ENCODE peak calls at places on chromosomes 16 and 17, in six cellular contexts. One of them, this sample, is unnamed.
A peak's percentile ranks its signal among the peaks of the same experiment; 100 is the strongest.

GRCh38 chr16:11546522-11547485 is 39.9 kb downstream of the LITAF start:
- DNase-seq in IMR-90: peak; percentile 85
- DNase-seq in lower leg skin: no peak
- DNase-seq in tibial nerve: no peak
- DNase-seq in GM23338: no peak
- DNase-seq in adrenal gland: no peak
- DNase-seq in this sample: peak; percentile 63

GRCh38 chr17:289409-289808 is 63.2 kb downstream of the RPH3AL start:
- DNase-seq in IMR-90: no peak
- DNase-seq in lower leg skin: peak; percentile 68
- DNase-seq in tibial nerve: peak; percentile 4
- DNase-seq in GM23338: no peak
- DNase-seq in adrenal gland: no peak
- DNase-seq in this sample: no peak

GRCh38 chr17:69335018-69335417 is 8.1 kb upstream of the ABCA5 start:
- DNase-seq in IMR-90: peak; percentile 60
- DNase-seq in lower leg skin: no peak
- DNase-seq in tibial nerve: no peak
- DNase-seq in GM23338: peak; percentile 75
- DNase-seq in adrenal gland: no peak
- DNase-seq in this sample: peak; percentile 8

GRCh38 chr16:28873543-28874201 is 4.6 kb upstream of the ATP2A1 start:
- DNase-seq in IMR-90: no peak
- DNase-seq in lower leg skin: no peak
- DNase-seq in tibial nerve: no peak
- DNase-seq in GM23338: peak; percentile 78
- DNase-seq in adrenal gland: no peak
- DNase-seq in this sample: no peak

GRCh38 chr17:10798332-10798749 is 5.6 kb downstream of the TMEM238L start:
- DNase-seq in IMR-90: no peak
- DNase-seq in lower leg skin: no peak
- DNase-seq in tibial nerve: no peak
- DNase-seq in GM23338: no peak
- DNase-seq in adrenal gland: no peak
- DNase-seq in this sample: no peak

GRCh38 chr16:47715442-47716054 is 254.4 kb downstream of the PHKB start:
- DNase-seq in IMR-90: no peak
- DNase-seq in lower leg skin: no peak
- DNase-seq in tibial nerve: no peak
- DNase-seq in GM23338: no peak
- DNase-seq in adrenal gland: no peak
- DNase-seq in this sample: no peak

GRCh38 chr17:50908860-50909764 is 43.0 kb upstream of the TOB1 start:
- DNase-seq in IMR-90: no peak
- DNase-seq in lower leg skin: peak; percentile 94
- DNase-seq in tibial nerve: peak; percentile 46
- DNase-seq in GM23338: peak; percentile 76
- DNase-seq in adrenal gland: peak; percentile 71
- DNase-seq in this sample: no peak

GRCh38 chr17:77286641-77287431 is 146.1 kb downstream of the SEC14L1 start:
- DNase-seq in IMR-90: peak; percentile 18
- DNase-seq in lower leg skin: peak; percentile 92
- DNase-seq in tibial nerve: no peak
- DNase-seq in GM23338: no peak
- DNase-seq in adrenal gland: peak; percentile 83
- DNase-seq in this sample: peak; percentile 50

GRCh38 chr16:56775162-56775561 is 45.2 kb downstream of the NUP93 start:
- DNase-seq in IMR-90: no peak
- DNase-seq in lower leg skin: no peak
- DNase-seq in tibial nerve: no peak
- DNase-seq in GM23338: no peak
- DNase-seq in adrenal gland: no peak
- DNase-seq in this sample: no peak

GRCh38 chr16:54143934-54144333 is 142.7 kb downstream of the IRX3 start:
- DNase-seq in IMR-90: no peak
- DNase-seq in lower leg skin: no peak
- DNase-seq in tibial nerve: no peak
- DNase-seq in GM23338: no peak
- DNase-seq in adrenal gland: no peak
- DNase-seq in this sample: no peak

GRCh38 chr17:75557075-75557851 is 30.3 kb upstream of the MYO15B start:
- DNase-seq in IMR-90: peak; percentile 17
- DNase-seq in lower leg skin: no peak
- DNase-seq in tibial nerve: no peak
- DNase-seq in GM23338: no peak
- DNase-seq in adrenal gland: peak; percentile 94
- DNase-seq in this sample: peak; percentile 77

GRCh38 chr17:82927661-82928601 is 88.1 kb upstream of the ZNF750 start:
- DNase-seq in IMR-90: no peak
- DNase-seq in lower leg skin: no peak
- DNase-seq in tibial nerve: no peak
- DNase-seq in GM23338: no peak
- DNase-seq in adrenal gland: no peak
- DNase-seq in this sample: no peak

GRCh38 chr16:66399031-66399430 is 28.1 kb upstream of the BEAN1 start:
- DNase-seq in IMR-90: peak; percentile 29
- DNase-seq in lower leg skin: peak; percentile 20
- DNase-seq in tibial nerve: no peak
- DNase-seq in GM23338: no peak
- DNase-seq in adrenal gland: no peak
- DNase-seq in this sample: peak; percentile 28

GRCh38 chr16:84999200-84999599 is 12.1 kb downstream of the ZDHHC7 start:
- DNase-seq in IMR-90: peak; percentile 56
- DNase-seq in lower leg skin: no peak
- DNase-seq in tibial nerve: no peak
- DNase-seq in GM23338: no peak
- DNase-seq in adrenal gland: no peak
- DNase-seq in this sample: no peak

GRCh38 chr16:12160815-12161550 is 184.4 kb downstream of the SNX29 start:
- DNase-seq in IMR-90: no peak
- DNase-seq in lower leg skin: no peak
- DNase-seq in tibial nerve: no peak
- DNase-seq in GM23338: no peak
- DNase-seq in adrenal gland: no peak
- DNase-seq in this sample: no peak

GRCh38 chr16:15775209-15775608 is 81.6 kb downstream of the MYH11 start:
- DNase-seq in IMR-90: peak; percentile 58
- DNase-seq in lower leg skin: no peak
- DNase-seq in tibial nerve: no peak
- DNase-seq in GM23338: peak; percentile 20
- DNase-seq in adrenal gland: no peak
- DNase-seq in this sample: peak; percentile 35

GRCh38 chr16:73093146-73094144 is 45.5 kb upstream of the ZFHX3 start:
- DNase-seq in IMR-90: peak; percentile 54
- DNase-seq in lower leg skin: no peak
- DNase-seq in tibial nerve: no peak
- DNase-seq in GM23338: no peak
- DNase-seq in adrenal gland: peak; percentile 54
- DNase-seq in this sample: no peak

GRCh38 chr17:48510761-48511604 is 19.8 kb downstream of the HOXB1 start:
- DNase-seq in IMR-90: peak; percentile 71
- DNase-seq in lower leg skin: peak; percentile 45
- DNase-seq in tibial nerve: no peak
- DNase-seq in GM23338: no peak
- DNase-seq in adrenal gland: no peak
- DNase-seq in this sample: no peak

GRCh38 chr17:46722662-46723285 is 95.7 kb downstream of the WNT3 start:
- DNase-seq in IMR-90: peak; percentile 49
- DNase-seq in lower leg skin: no peak
- DNase-seq in tibial nerve: no peak
- DNase-seq in GM23338: no peak
- DNase-seq in adrenal gland: no peak
- DNase-seq in this sample: peak; percentile 30

GRCh38 chr16:1429631-1430030 is 1.2 kb upstream of the PERCC1 start:
- DNase-seq in IMR-90: no peak
- DNase-seq in lower leg skin: no peak
- DNase-seq in tibial nerve: no peak
- DNase-seq in GM23338: no peak
- DNase-seq in adrenal gland: no peak
- DNase-seq in this sample: no peak

GRCh38 chr17:64081802-64082799 is 47.8 kb downstream of the ERN1 start:
- DNase-seq in IMR-90: peak; percentile 82
- DNase-seq in lower leg skin: no peak
- DNase-seq in tibial nerve: no peak
- DNase-seq in GM23338: no peak
- DNase-seq in adrenal gland: no peak
- DNase-seq in this sample: peak; percentile 65

GRCh38 chr17:69336996-69337395 is 10.1 kb upstream of the ABCA5 start:
- DNase-seq in IMR-90: no peak
- DNase-seq in lower leg skin: no peak
- DNase-seq in tibial nerve: no peak
- DNase-seq in GM23338: no peak
- DNase-seq in adrenal gland: no peak
- DNase-seq in this sample: no peak

GRCh38 chr17:27529230-27529796 is 73.1 kb downstream of the KSR1 start:
- DNase-seq in IMR-90: peak; percentile 76
- DNase-seq in lower leg skin: no peak
- DNase-seq in tibial nerve: no peak
- DNase-seq in GM23338: no peak
- DNase-seq in adrenal gland: no peak
- DNase-seq in this sample: no peak

GRCh38 chr17:19389386-19389785 is 2.4 kb upstream of the MFAP4 start:
- DNase-seq in IMR-90: no peak
- DNase-seq in lower leg skin: peak; percentile 72
- DNase-seq in tibial nerve: no peak
- DNase-seq in GM23338: no peak
- DNase-seq in adrenal gland: no peak
- DNase-seq in this sample: no peak

GRCh38 chr16:70511833-70512232 is 11.5 kb downstream of the COG4 start:
- DNase-seq in IMR-90: no peak
- DNase-seq in lower leg skin: no peak
- DNase-seq in tibial nerve: no peak
- DNase-seq in GM23338: no peak
- DNase-seq in adrenal gland: no peak
- DNase-seq in this sample: no peak

GRCh38 chr16:70512456-70512855 is 10.9 kb downstream of the COG4 start:
- DNase-seq in IMR-90: peak; percentile 59
- DNase-seq in lower leg skin: no peak
- DNase-seq in tibial nerve: no peak
- DNase-seq in GM23338: no peak
- DNase-seq in adrenal gland: no peak
- DNase-seq in this sample: peak; percentile 85

GRCh38 chr16:70510216-70510615 is 13.1 kb downstream of the COG4 start:
- DNase-seq in IMR-90: no peak
- DNase-seq in lower leg skin: no peak
- DNase-seq in tibial nerve: no peak
- DNase-seq in GM23338: no peak
- DNase-seq in adrenal gland: no peak
- DNase-seq in this sample: no peak

GRCh38 chr16:70508752-70509151 is 14.6 kb downstream of the COG4 start:
- DNase-seq in IMR-90: no peak
- DNase-seq in lower leg skin: no peak
- DNase-seq in tibial nerve: no peak
- DNase-seq in GM23338: no peak
- DNase-seq in adrenal gland: no peak
- DNase-seq in this sample: no peak
- TF ChIP-seq CTCF in IMR-90: no peak
- TF ChIP-seq CTCF in lower leg skin: no peak
- TF ChIP-seq CTCF in tibial nerve: no peak
- TF ChIP-seq CTCF in GM23338: no peak
- TF ChIP-seq CTCF in adrenal gland: no peak
- TF ChIP-seq CTCF in this sample: peak; percentile 47

DNA sequence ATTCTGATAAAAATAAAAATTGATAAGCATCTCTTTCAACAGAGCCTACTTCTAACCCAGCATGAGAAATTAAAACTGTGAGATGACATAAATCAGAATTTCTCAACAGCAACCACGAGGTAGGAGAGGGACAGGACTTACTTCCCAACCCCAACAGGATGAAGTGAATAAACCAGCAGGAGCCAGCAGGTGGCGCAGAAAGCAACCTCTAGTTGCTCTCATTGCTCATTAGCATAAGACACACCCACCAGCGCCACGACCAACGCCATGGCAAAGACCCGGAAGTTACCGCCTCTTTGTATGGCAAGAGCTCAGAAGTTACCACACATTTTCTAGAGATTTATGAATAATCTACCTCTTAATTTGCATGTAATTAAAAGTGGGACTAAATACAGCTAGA is 189.4 kb upstream of the CDH8 start:
- DNase-seq in IMR-90: no peak
- DNase-seq in lower leg skin: peak; percentile 91
- DNase-seq in tibial nerve: peak; percentile 15
- DNase-seq in GM23338: peak; percentile 94
- DNase-seq in adrenal gland: peak; percentile 91
- DNase-seq in this sample: no peak
- TF ChIP-seq CTCF in IMR-90: no peak
- TF ChIP-seq CTCF in lower leg skin: no peak
- TF ChIP-seq CTCF in tibial nerve: peak; percentile 24
- TF ChIP-seq CTCF in GM23338: peak; percentile 86
- TF ChIP-seq CTCF in adrenal gland: peak; percentile 65
- TF ChIP-seq CTCF in this sample: peak; percentile 43

DNA sequence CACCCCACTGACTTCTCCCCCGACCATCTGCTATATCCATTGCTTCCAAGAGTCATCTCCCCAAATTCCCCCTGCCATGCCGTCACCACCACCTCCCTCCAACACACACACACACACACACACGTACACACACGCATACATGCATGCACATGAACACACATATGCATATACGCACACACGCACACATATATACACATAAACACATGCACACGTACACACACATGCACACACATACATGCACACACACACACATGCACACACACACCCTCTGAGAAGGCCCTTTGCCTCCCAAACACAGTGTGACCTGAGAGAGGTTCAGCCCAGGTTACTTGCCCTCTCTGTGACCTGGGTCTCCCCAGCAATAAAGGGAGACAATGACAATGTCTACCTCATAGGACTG is 95.1 kb downstream of the ZNF423 start:
- DNase-seq in IMR-90: no peak
- DNase-seq in lower leg skin: no peak
- DNase-seq in tibial nerve: no peak
- DNase-seq in GM23338: no peak
- DNase-seq in adrenal gland: no peak
- DNase-seq in this sample: no peak
- TF ChIP-seq CTCF in IMR-90: no peak
- TF ChIP-seq CTCF in lower leg skin: no peak
- TF ChIP-seq CTCF in tibial nerve: no peak
- TF ChIP-seq CTCF in GM23338: no peak
- TF ChIP-seq CTCF in adrenal gland: no peak
- TF ChIP-seq CTCF in this sample: no peak

GRCh38 chr17:6648181-6648580 is 3.2 kb downstream of the MED31 start:
- DNase-seq in IMR-90: no peak
- DNase-seq in lower leg skin: no peak
- DNase-seq in tibial nerve: no peak
- DNase-seq in GM23338: peak; percentile 44
- DNase-seq in adrenal gland: no peak
- DNase-seq in this sample: peak; percentile 22
- TF ChIP-seq CTCF in IMR-90: peak; percentile 37
- TF ChIP-seq CTCF in lower leg skin: no peak
- TF ChIP-seq CTCF in tibial nerve: no peak
- TF ChIP-seq CTCF in GM23338: peak; percentile 58
- TF ChIP-seq CTCF in adrenal gland: peak; percentile 15
- TF ChIP-seq CTCF in this sample: peak; percentile 61

This sample was measured in HFFc6.